ENCODE peak calls at places on chromosomes 3 and 15, in eight cellular contexts. V is Peyer's patch, R is esophagus squamous epithelium, S is gastrocnemius medialis, K is stomach, M is body of pancreas, F is ovary, H is sigmoid colon. L is an unnamed sample.
A peak's percentile ranks its signal among the peaks of the same experiment; 100 is the strongest.

GRCh38 chr3:129690406-129690805 is 83.9 kb upstream of the PLXND1 start:
- DNase-seq in S (peak; percentile 17), K (no peak), M (peak; percentile 13), R (no peak), F (no peak), H (no peak), V (no peak), L (no peak)

GRCh38 chr3:87442460-87442859 is 166.1 kb upstream of the POU1F1 start:
- DNase-seq in M (no peak), F (no peak), H (no peak), V (no peak), S (no peak), R (no peak), K (no peak), L (no peak)

GRCh38 chr3:69712244-69712643 is 27.0 kb upstream of the MITF start:
- DNase-seq in H (no peak), R (no peak), V (no peak), M (no peak), K (no peak), S (no peak), F (no peak), L (no peak)

GRCh38 chr15:48096813-48097212 is 24.0 kb upstream of the SLC24A5 start:
- DNase-seq in M (no peak), F (no peak), S (no peak), K (no peak), R (no peak), H (no peak), V (no peak), L (no peak)

GRCh38 chr15:70480196-70480856 is 283.0 kb downstream of the UACA start:
- DNase-seq in V (peak; percentile 51), F (no peak), M (no peak), K (no peak), S (no peak), H (no peak), R (no peak), L (no peak)

GRCh38 chr15:58593870-58594269 is 155.6 kb downstream of the ADAM10 start:
- DNase-seq in H (no peak), R (no peak), M (no peak), V (no peak), F (no peak), S (no peak), K (no peak), L (no peak)

GRCh38 chr15:62895139-62895866 is 147.2 kb upstream of the TPM1 start:
- DNase-seq in H (no peak), K (no peak), R (no peak), M (no peak), S (no peak), V (no peak), F (no peak), L (no peak)

GRCh38 chr3:37863949-37864822 is 2.5 kb downstream of the CTDSPL start:
- DNase-seq in S (no peak), H (no peak), M (no peak), K (no peak), F (no peak), R (no peak), V (no peak), L (peak; percentile 37)

GRCh38 chr3:115154611-115155010 is 7.5 kb upstream of the ZBTB20 start:
- DNase-seq in H (no peak), R (no peak), K (no peak), V (no peak), M (no peak), F (no peak), S (no peak), L (no peak)

GRCh38 chr3:97479740-97480139 is 284.8 kb upstream of the ARL6 start:
- DNase-seq in M (no peak), H (no peak), F (no peak), R (no peak), V (no peak), K (no peak), S (no peak), L (no peak)

GRCh38 chr3:146546366-146546965 is 2.1 kb upstream of the PLSCR1 start:
- DNase-seq in F (no peak), S (no peak), H (no peak), K (no peak), V (no peak), R (no peak), M (no peak), L (no peak)

GRCh38 chr15:70101459-70102113 is 3.9 kb upstream of the TLE3 start:
- DNase-seq in K (peak; percentile 63), S (peak; percentile 61), V (peak; percentile 61), M (peak; percentile 90), F (peak; percentile 79), H (peak; percentile 90), R (no peak), L (peak; percentile 79)

GRCh38 chr3:143811602-143812001 is 36.7 kb downstream of the SLC9A9 start:
- DNase-seq in M (no peak), K (no peak), H (peak; percentile 82), R (no peak), V (no peak), S (peak; percentile 27), F (no peak), L (peak; percentile 10)

GRCh38 chr3:184241447-184242296 is 7.1 kb downstream of the ALG3 start:
- DNase-seq in S (no peak), H (no peak), K (peak; percentile 76), M (peak; percentile 89), R (no peak), V (peak; percentile 79), F (peak; percentile 73), L (peak; percentile 91)

GRCh38 chr3:69254351-69254750 is 131.5 kb downstream of the FRMD4B start:
- DNase-seq in R (no peak), K (no peak), S (no peak), V (no peak), M (no peak), H (no peak), F (no peak), L (no peak)

GRCh38 chr3:150057227-150057626 is 86.5 kb upstream of the PFN2 start:
- DNase-seq in M (no peak), F (no peak), K (no peak), R (no peak), V (no peak), S (no peak), H (no peak), L (no peak)

GRCh38 chr15:57213783-57214366 is 162.4 kb upstream of the CGNL1 start:
- DNase-seq in R (no peak), H (no peak), V (no peak), S (no peak), F (no peak), K (no peak), M (no peak), L (no peak)

GRCh38 chr15:41928637-41929620 is 35.1 kb upstream of the SPTBN5 start:
- DNase-seq in H (no peak), K (peak; percentile 34), M (peak; percentile 56), R (no peak), V (no peak), F (peak; percentile 23), S (peak; percentile 52), L (no peak)

GRCh38 chr15:41932511-41932910 is 38.7 kb upstream of the SPTBN5 start:
- DNase-seq in K (no peak), V (no peak), S (no peak), F (peak; percentile 13), M (no peak), R (no peak), H (no peak), L (no peak)

GRCh38 chr15:41930221-41930866 is 36.5 kb upstream of the SPTBN5 start:
- DNase-seq in V (peak; percentile 76), R (no peak), F (peak; percentile 16), H (no peak), K (no peak), S (peak; percentile 56), M (no peak), L (no peak)

GRCh38 chr15:41932101-41932500 is 38.2 kb upstream of the SPTBN5 start:
- DNase-seq in H (no peak), M (no peak), S (no peak), F (peak; percentile 8), R (no peak), K (no peak), V (no peak), L (no peak)

GRCh38 chr15:41930867-41931222 is 37.0 kb upstream of the SPTBN5 start:
- DNase-seq in V (no peak), K (no peak), S (no peak), R (no peak), H (no peak), M (no peak), F (no peak), L (no peak)
- H3K27ac ChIP-seq in V (no peak overlapping the region), K (peak overlapping the region; percentile 66), S (peak overlapping the region; percentile 26), R (no peak overlapping the region), H (peak overlapping the region; percentile 54), M (no peak overlapping the region), F (no peak overlapping the region), L (no peak overlapping the region)

DNA sequence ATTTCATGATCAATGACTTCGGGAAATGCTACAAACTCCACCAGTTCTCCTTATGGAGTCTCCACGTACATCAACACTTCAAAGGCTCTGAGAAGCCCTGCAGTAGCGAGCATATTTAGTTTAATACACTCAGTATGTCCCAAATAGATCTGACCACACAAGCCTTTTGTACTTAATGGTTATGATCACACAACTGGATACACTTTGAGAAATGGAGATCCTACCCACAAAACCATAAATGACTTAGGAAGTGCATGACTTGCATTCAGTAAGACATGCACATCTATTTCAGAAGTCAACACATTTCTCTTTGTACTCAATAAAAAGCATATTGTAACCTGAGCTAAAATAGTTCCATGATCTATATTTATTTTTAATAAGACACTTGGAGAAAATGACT is 103.6 kb upstream of the SPATA12 start:
- DNase-seq in K (no peak), S (no peak), M (no peak), F (no peak), R (no peak), H (no peak), V (no peak), L (no peak)
- TF ChIP-seq CTCF in K (no peak), S (no peak), M (no peak), F (no peak), R (no peak), H (no peak), V (no peak), L (no peak)

DNA sequence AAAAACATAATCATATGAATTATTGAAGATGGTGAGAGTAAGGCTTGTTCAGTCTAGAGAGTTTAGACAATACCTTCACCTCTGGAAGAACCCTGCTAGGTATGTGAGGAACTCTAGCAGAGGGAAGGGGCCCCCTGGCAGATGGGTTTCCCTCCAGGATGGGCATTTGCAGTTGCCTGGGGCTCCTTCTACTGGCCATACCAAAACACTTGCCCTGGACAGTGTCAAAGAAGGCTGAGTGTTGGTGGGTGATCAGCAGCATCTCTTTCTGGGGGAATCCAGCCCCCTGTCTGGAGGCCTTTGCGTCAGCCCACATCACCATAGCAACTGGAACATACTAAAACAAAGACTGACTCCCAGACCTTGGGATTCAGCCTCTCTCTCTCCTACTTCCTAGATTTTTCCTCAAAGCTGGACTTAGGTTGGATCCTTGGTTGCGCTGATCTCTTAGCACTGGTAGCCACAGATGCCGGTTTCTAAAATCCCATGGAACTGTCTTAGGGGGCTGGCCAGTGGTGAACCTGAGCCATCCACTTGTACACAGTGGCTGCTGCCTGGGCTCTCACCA is 8.2 kb downstream of the CEMIP start:
- DNase-seq in S (no peak), R (no peak), M (no peak), F (no peak), K (no peak), V (no peak), H (no peak), L (no peak)
- TF ChIP-seq POLR2A in S (no peak), R (no peak), M (no peak), F (no peak), K (no peak), V (no peak), H (no peak), L (no peak)

DNA sequence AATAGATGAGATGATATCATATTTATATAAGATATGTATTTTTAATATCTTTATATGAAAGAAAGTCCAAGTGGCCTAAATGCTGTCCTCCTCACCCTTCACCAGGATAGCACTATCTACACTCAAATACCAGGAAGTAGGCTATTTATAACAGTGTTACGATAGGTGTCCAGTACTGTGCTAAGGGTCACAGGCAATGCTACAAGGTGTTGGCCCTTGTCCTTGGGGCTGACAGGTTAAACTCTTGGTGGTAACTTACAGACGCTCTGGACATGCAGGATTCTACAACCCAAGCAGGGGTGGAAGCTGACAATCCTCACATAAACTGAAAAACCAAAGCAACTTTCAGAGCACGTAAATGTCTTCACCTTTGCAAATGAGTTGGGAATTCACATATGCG is 22.3 kb downstream of the NCEH1 start:
- DNase-seq in R (no peak), F (no peak), V (no peak), S (no peak), H (no peak), K (no peak), M (no peak), L (no peak)
- H3K27ac ChIP-seq in R (no peak overlapping the region), F (no peak overlapping the region), V (no peak overlapping the region), S (peak overlapping the region; percentile 66), H (no peak overlapping the region), K (no peak overlapping the region), M (no peak overlapping the region), L (no peak overlapping the region)